ENCODE peak calls at places on chromosome 10, in four cellular contexts. T, I, A and C are unnamed samples.

GRCh38 chr10:84469470-84469869 is 141.1 kb downstream of the CCSER2 start:
- DNase-seq in T (no peak), I (no peak), A (no peak), C (no peak)

GRCh38 chr10:61618388-61618961 is 44.3 kb upstream of the CABCOCO1 start:
- DNase-seq in T (no peak), I (no peak), A (no peak), C (no peak)

GRCh38 chr10:63173468-63174227 is 40.5 kb downstream of the NRBF2 start:
- DNase-seq in T (no peak), I (no peak), A (no peak), C (no peak)

GRCh38 chr10:95121904-95122303 is 52.6 kb upstream of the CYP2C8 start:
- DNase-seq in T (no peak), I (no peak), A (no peak), C (no peak)

GRCh38 chr10:96614515-96614914 is 27.7 kb upstream of the TM9SF3 start:
- DNase-seq in T (no peak), I (no peak), A (no peak), C (no peak)

GRCh38 chr10:90269699-90270098 is 568.3 kb downstream of the KIF20B start:
- DNase-seq in T (no peak), I (no peak), A (no peak), C (no peak)

GRCh38 chr10:125231116-125231812 is 70.9 kb upstream of the CTBP2 start:
- DNase-seq in T (no peak), I (peak), A (no peak), C (no peak)

GRCh38 chr10:32692174-32692573 is 246.2 kb downstream of the CCDC7 start:
- DNase-seq in T (no peak), I (no peak), A (no peak), C (no peak)

GRCh38 chr10:61211468-61211867 is 241.7 kb downstream of the TMEM26 start:
- DNase-seq in T (no peak), I (peak), A (no peak), C (no peak)

GRCh38 chr10:44864042-44864436 is 47.1 kb upstream of the TMEM72 start:
- DNase-seq in T (peak), I (peak), A (peak), C (no peak)

GRCh38 chr10:43352951-43353350 is 18.5 kb upstream of the FXYD4 start:
- DNase-seq in T (no peak), I (no peak), A (no peak), C (no peak)

GRCh38 chr10:72234560-72235095 is 18.6 kb upstream of the ASCC1 start:
- DNase-seq in T (no peak), I (no peak), A (no peak), C (peak)

GRCh38 chr10:90313548-90314325 is 544.1 kb downstream of the HTR7 start:
- DNase-seq in T (no peak), I (no peak), A (no peak), C (no peak)

GRCh38 chr10:29119374-29119773 is 169.5 kb upstream of the LYZL1 start:
- DNase-seq in T (peak), I (peak), A (no peak), C (peak)

GRCh38 chr10:112517381-112517976 is 70.5 kb downstream of the VTI1A start:
- DNase-seq in T (no peak), I (no peak), A (no peak), C (no peak)

GRCh38 chr10:71970331-71970730 is 6.1 kb downstream of the CHST3 start:
- DNase-seq in T (no peak), I (peak), A (peak), C (peak)

GRCh38 chr10:114709966-114710365 is 51.9 kb upstream of the ABLIM1 start:
- DNase-seq in T (no peak), I (no peak), A (no peak), C (no peak)

GRCh38 chr10:63129888-63130287 is 3.2 kb upstream of the NRBF2 start:
- DNase-seq in T (no peak), I (peak), A (no peak), C (no peak)

GRCh38 chr10:82150123-82150900 is 275.3 kb downstream of the NRG3 start:
- DNase-seq in T (peak), I (peak), A (no peak), C (no peak)

GRCh38 chr10:132539894-132540293 is 2.3 kb downstream of the INPP5A start:
- DNase-seq in T (no peak), I (no peak), A (no peak), C (no peak)

GRCh38 chr10:9302142-9302746 is 1247.8 kb downstream of the GATA3 start:
- DNase-seq in T (no peak), I (peak), A (no peak), C (no peak)

GRCh38 chr10:113550365-113550764 is 2.5 kb upstream of the HABP2 start:
- DNase-seq in T (no peak), I (no peak), A (no peak), C (no peak)

GRCh38 chr10:1168763-1169162 is 112.6 kb downstream of the WDR37 start:
- DNase-seq in T (no peak), I (peak), A (no peak), C (no peak)

GRCh38 chr10:49357895-49358294 is 38.0 kb downstream of the DRGX start:
- DNase-seq in T (no peak), I (no peak), A (no peak), C (no peak)

GRCh38 chr10:61302124-61302523 is 151.1 kb downstream of the TMEM26 start:
- DNase-seq in T (no peak), I (no peak), A (no peak), C (no peak)

GRCh38 chr10:60896715-60897114 is 47.3 kb downstream of the RHOBTB1 start:
- DNase-seq in T (no peak), I (no peak), A (no peak), C (no peak)

GRCh38 chr10:87657370-87657769 is 2.3 kb upstream of the PAPSS2 start:
- DNase-seq in T (no peak), I (no peak), A (no peak), C (peak)

GRCh38 chr10:95333997-95334792 is 43.4 kb upstream of the PDLIM1 start:
- DNase-seq in T (peak), I (no peak), A (peak), C (peak)

GRCh38 chr10:62380002-62380401 is 5.8 kb downstream of the ZNF365 start:
- DNase-seq in T (no peak), I (no peak), A (no peak), C (no peak)

GRCh38 chr10:96319754-96320514 is 15.7 kb downstream of the DNTT start:
- DNase-seq in T (no peak), I (no peak), A (no peak), C (no peak)

GRCh38 chr10:70232155-70232858 is 922 bp downstream of the PPA1 start:
- DNase-seq in T (peak), I (peak), A (no peak), C (peak)

GRCh38 chr10:93334901-93335312 is 147.2 kb downstream of the MYOF start:
- DNase-seq in T (no peak), I (peak), A (peak), C (no peak)

DNA sequence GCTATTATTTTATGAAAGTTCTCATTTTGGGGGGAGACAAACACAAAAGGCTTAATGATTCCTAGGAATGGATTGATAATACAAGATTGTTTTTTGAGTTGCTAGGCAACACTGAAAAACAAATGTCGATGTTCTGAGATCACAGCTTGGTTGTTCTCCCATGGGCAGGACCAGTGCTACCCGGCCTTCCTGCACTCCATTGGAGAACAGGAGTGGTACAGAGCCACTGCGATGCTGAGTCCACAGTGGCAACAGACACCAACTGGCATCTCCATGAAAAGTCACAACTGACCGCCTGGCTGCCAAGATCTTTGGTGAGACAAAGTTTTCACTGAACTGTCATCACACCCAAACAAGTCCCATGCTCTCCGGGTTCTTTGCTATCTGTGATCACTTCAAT is 68.9 kb upstream of the NMT2 start:
- DNase-seq in T (no peak), I (peak), A (no peak), C (no peak)
- TF ChIP-seq POLR2AphosphoS5 in T (no peak), I (no peak), A (no peak), C (no peak)

GRCh38 chr10:100709146-100709545 is 36.2 kb upstream of the PAX2 start:
- DNase-seq in T (no peak), I (no peak), A (no peak), C (no peak)
- H3K4me3 ChIP-seq in T (no peak), I (peak), A (no peak), C (no peak)

DNA sequence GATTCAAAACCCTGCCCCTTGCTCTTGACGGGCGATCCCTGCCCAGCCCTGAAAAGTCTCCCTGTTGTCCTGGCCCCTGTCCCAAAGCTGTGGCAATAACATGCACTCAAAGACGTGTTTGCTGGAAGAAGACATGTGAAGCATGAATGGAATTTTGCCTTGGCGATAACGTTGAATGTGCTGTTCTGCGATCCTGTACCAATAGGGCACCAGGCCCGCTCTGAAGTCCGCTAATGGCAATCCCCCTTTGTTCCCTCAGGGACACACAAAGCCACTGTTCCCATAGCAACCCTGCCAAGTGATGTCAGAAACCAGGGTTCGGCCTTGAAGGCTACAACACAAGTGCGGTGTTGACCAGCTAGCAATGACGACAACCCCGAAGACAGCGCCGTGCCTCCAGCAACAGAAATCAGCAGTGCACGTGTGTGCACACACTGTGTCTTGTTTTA is 284.6 kb downstream of the KLF6 start:
- DNase-seq in T (peak), I (peak), A (peak), C (no peak)
- TF ChIP-seq POLR2AphosphoS5 in T (peak), I (no peak), A (peak), C (peak)

DNA sequence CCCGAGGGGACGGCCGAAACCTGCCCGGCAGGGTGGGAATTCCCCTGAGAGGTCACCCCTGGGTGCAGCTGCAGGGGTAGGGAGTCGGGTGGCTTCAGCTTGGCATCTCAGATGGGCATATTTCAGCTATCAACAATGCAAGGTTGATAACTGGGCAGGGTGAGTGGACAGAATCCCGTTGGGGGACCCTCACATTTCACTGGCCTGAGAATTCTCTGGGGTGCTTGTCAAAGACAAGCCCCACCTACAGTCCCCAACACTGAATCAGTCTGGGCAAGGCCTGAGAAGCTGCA is 3.2 kb downstream of the RGS10 start:
- DNase-seq in T (no peak), I (no peak), A (no peak), C (no peak)
- H3K4me3 ChIP-seq in T (peak), I (no peak), A (no peak), C (no peak)

GRCh38 chr10:17537281-17537680 is 79.9 kb downstream of the HACD1 start:
- DNase-seq in T (no peak), I (no peak), A (no peak), C (no peak)
- TF ChIP-seq POLR2AphosphoS5 in T (no peak), I (no peak), A (no peak), C (no peak)

GRCh38 chr10:59557642-59558041 is 152.0 kb downstream of the SLC16A9 start:
- DNase-seq in T (no peak), I (peak), A (no peak), C (no peak)
- H3K4me3 ChIP-seq in T (no peak), I (no peak), A (no peak), C (no peak)

GRCh38 chr10:51092402-51092801 is 18.1 kb downstream of the PRKG1 start:
- DNase-seq in T (peak), I (no peak), A (no peak), C (peak)
- TF ChIP-seq POLR2AphosphoS5 in T (no peak), I (no peak), A (no peak), C (peak)

GRCh38 chr10:22310928-22311327 is 5.3 kb upstream of the COMMD3 start:
- DNase-seq in T (no peak), I (no peak), A (no peak), C (no peak)

GRCh38 chr10:22309180-22310000 is 6.8 kb upstream of the COMMD3 start:
- DNase-seq in T (no peak), I (no peak), A (no peak), C (no peak)

GRCh38 chr10:22308390-22308789 is 7.8 kb upstream of the COMMD3 start:
- DNase-seq in T (no peak), I (no peak), A (no peak), C (no peak)
- H3K4me3 ChIP-seq in T (no peak), I (no peak), A (no peak), C (no peak)